ENCODE peak calls at places on chromosomes 4 and X, in ten cellular contexts. P is AG04449, W is psoas muscle, I is GM23248, E is MM.1S, U is mammary epithelial cell, S is upper lobe of right lung, V is lung, X is right cardiac atrium, Z is AG10803. L is an unnamed sample.

GRCh38 chrX:115147220-115147619 is 42.0 kb upstream of the RBMXL3 start:
- DNase-seq in P (no peak), W (no peak), I (peak), E (peak), U (peak), S (no peak), V (no peak), X (no peak), Z (peak), L (no peak)

GRCh38 chr4:4735870-4736269 is 123.6 kb upstream of the MSX1 start:
- DNase-seq in P (no peak), W (no peak), I (peak), E (no peak), U (no peak), S (no peak), V (no peak), X (no peak), Z (peak), L (no peak)

GRCh38 chrX:151870603-151871002 is 42.1 kb upstream of the MAGEA4 start:
- DNase-seq in P (peak), W (no peak), I (peak), E (no peak), U (peak), S (no peak), V (no peak), X (no peak), Z (peak), L (no peak)

GRCh38 chr4:40264995-40265909 is 68.4 kb downstream of the RHOH start:
- DNase-seq in P (no peak), W (no peak), I (no peak), E (peak), U (no peak), S (no peak), V (no peak), X (peak), Z (no peak), L (no peak)

GRCh38 chr4:111398906-111399330 is 746.3 kb upstream of the FAM241A start:
- DNase-seq in P (no peak), W (no peak), I (peak), E (no peak), U (no peak), S (no peak), V (no peak), X (no peak), Z (peak), L (no peak)

GRCh38 chr4:153651041-153651960 is 32.8 kb upstream of the TLR2 start:
- DNase-seq in P (no peak), W (peak), I (peak), E (no peak), U (peak), S (peak), V (peak), X (peak), Z (no peak), L (no peak)

GRCh38 chr4:11599044-11599443 is 170.3 kb upstream of the HS3ST1 start:
- DNase-seq in P (no peak), W (no peak), I (no peak), E (no peak), U (no peak), S (no peak), V (no peak), X (no peak), Z (no peak), L (no peak)

GRCh38 chrX:314049-314448 is 4.5 kb downstream of the GTPBP6 start:
- DNase-seq in P (no peak), W (peak), I (no peak), E (no peak), U (no peak), S (no peak), V (no peak), X (peak), Z (no peak), L (no peak)

GRCh38 chrX:39592776-39593175 is 505.0 kb downstream of the BCOR start:
- DNase-seq in P (no peak), W (no peak), I (peak), E (no peak), U (peak), S (no peak), V (no peak), X (no peak), Z (peak), L (no peak)

GRCh38 chr4:37977471-37978452 is 17.6 kb downstream of the PTTG2 start:
- DNase-seq in P (no peak), W (peak), I (peak), E (peak), U (peak), S (peak), V (peak), X (peak), Z (peak), L (no peak)

GRCh38 chr4:106062452-106062875 is 167.2 kb downstream of the NPNT start:
- DNase-seq in P (peak), W (no peak), I (peak), E (no peak), U (peak), S (no peak), V (no peak), X (no peak), Z (peak), L (no peak)

GRCh38 chr4:69600013-69600412 is 39.4 kb downstream of the UGT2A2 start:
- DNase-seq in P (no peak), W (no peak), I (no peak), E (no peak), U (no peak), S (no peak), V (no peak), X (no peak), Z (no peak), L (no peak)

GRCh38 chr4:156322592-156322991 is 368.9 kb upstream of the CTSO start:
- DNase-seq in P (peak), W (no peak), I (peak), E (no peak), U (peak), S (no peak), V (no peak), X (no peak), Z (peak), L (no peak)

GRCh38 chr4:173752610-173753009 is 222.6 kb upstream of the HAND2 start:
- DNase-seq in P (no peak), W (no peak), I (peak), E (peak), U (peak), S (no peak), V (no peak), X (no peak), Z (peak), L (no peak)

GRCh38 chr4:84971319-84971932 is 4.9 kb upstream of the WDFY3 start:
- DNase-seq in P (no peak), W (no peak), I (peak), E (peak), U (peak), S (no peak), V (no peak), X (no peak), Z (peak), L (no peak)

GRCh38 chr4:177190995-177191568 is 118.6 kb upstream of the NEIL3 start:
- DNase-seq in P (peak), W (no peak), I (peak), E (no peak), U (peak), S (no peak), V (no peak), X (no peak), Z (peak), L (no peak)

GRCh38 chr4:100848865-100849264 is 331.0 kb upstream of the EMCN start:
- DNase-seq in P (no peak), W (no peak), I (no peak), E (no peak), U (no peak), S (no peak), V (no peak), X (no peak), Z (no peak), L (no peak)

GRCh38 chr4:64539234-64539849 is 130.1 kb upstream of the TECRL start:
- DNase-seq in P (peak), W (no peak), I (peak), E (peak), U (peak), S (no peak), V (peak), X (no peak), Z (peak), L (no peak)

GRCh38 chrX:135893294-135893817 is at the start of the genes CT45A10 and SAGE1:
- DNase-seq in P (no peak), W (no peak), I (no peak), E (no peak), U (no peak), S (no peak), V (no peak), X (no peak), Z (no peak), L (no peak)

GRCh38 chr4:145619639-145619996 is 433 bp downstream of the MMAA start:
- DNase-seq in P (no peak), W (peak), I (peak), E (no peak), U (peak), S (no peak), V (peak), X (peak), Z (peak), L (no peak)

GRCh38 chr4:184510431-184510830 is 36.1 kb upstream of the IRF2 start:
- DNase-seq in P (no peak), W (no peak), I (no peak), E (no peak), U (no peak), S (no peak), V (no peak), X (no peak), Z (no peak), L (no peak)

GRCh38 chr4:24816797-24817196 is 21.4 kb downstream of the SOD3 start:
- DNase-seq in P (no peak), W (no peak), I (peak), E (no peak), U (no peak), S (no peak), V (no peak), X (no peak), Z (no peak), L (no peak)

GRCh38 chr4:185532795-185533324 is 2.4 kb downstream of the PDLIM3 start:
- DNase-seq in P (no peak), W (no peak), I (no peak), E (no peak), U (no peak), S (no peak), V (no peak), X (no peak), Z (no peak), L (no peak)
- H3K4me3 ChIP-seq in P (no peak), W (peak), I (no peak), E (no peak), U (no peak), S (no peak), V (no peak), X (peak), Z (no peak), L (peak)

DNA sequence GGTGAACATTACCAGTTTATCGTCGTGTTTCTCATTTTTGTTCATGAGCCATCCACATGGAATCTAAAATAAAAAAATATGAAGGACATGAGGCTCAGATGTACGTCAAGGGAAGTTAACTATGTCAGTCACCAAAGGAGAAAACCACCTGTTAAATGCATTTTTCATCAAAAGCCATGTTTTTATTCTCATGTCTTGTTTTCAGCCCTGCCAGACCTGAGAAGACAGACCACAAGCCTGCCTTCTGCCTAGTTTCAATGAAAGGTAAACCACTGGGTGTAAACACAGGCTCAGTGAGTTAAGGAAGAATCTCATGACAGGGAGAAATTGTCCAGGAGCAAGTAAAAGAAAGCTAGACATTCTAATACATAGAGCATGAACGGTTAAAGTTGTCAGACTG is 52.3 kb upstream of the TNIP3 start:
- DNase-seq in P (no peak), W (no peak), I (no peak), E (no peak), U (no peak), S (no peak), V (no peak), X (no peak), Z (no peak), L (no peak)
- H3K4me3 ChIP-seq in P (no peak), W (no peak), I (no peak), E (no peak), U (no peak), S (no peak), V (no peak), X (no peak), Z (no peak), L (no peak)

GRCh38 chrX:123728554-123728953 is 4.3 kb downstream of the THOC2 start:
- DNase-seq in P (no peak), W (no peak), I (no peak), E (no peak), U (no peak), S (no peak), V (no peak), X (no peak), Z (no peak), L (no peak)
- H3K4me3 ChIP-seq in P (no peak), W (no peak), I (peak), E (no peak), U (no peak), S (no peak), V (no peak), X (no peak), Z (no peak), L (no peak)

DNA sequence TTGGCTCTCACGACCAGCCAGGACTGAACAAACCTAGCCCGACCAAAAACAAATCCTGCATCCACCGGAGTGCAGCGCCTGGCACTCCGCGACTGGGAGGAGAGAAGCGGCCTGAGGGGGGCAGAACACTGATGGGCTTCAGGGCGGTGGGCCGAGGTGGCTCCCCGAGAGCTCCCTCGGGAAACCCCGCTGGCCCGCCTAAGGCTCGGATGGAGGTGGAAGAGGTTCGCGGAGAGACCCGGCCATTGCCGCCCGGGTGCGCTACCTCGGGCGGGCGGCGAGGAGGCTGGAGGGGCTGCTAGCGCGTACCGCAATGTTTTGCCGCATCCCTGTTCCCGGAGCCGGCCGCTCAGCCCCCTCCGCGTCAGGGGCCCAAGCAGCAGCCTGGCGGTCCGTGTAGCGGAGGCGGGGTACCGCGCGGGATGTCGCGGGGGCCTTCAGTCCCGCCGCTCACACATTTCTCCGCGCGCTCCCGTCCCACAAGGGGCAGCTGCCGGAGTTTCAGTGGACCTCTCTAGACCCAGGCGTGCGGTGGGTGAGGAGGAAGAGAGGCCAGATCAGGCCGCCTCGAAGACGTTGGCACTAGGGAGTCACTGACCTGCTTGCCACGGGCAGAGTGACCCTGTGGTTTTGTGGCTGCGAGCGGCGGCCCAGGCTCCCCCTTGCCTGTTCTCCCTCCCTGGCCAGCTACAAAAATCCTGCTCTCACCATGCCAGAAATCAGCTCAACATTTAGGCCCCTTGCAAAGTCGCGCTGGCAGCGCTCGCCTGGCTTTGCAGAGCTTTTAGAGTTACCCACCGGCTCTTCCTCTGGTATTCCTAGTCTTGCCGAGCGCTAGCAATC is 2.1 kb downstream of the SLITRK4 start:
- DNase-seq in P (no peak), W (no peak), I (no peak), E (no peak), U (no peak), S (no peak), V (no peak), X (peak), Z (no peak), L (no peak)
- H3K4me3 ChIP-seq in P (no peak), W (peak), I (no peak), E (no peak), U (no peak), S (peak), V (peak), X (peak), Z (no peak), L (peak)

GRCh38 chrX:64977051-64977450 is 801 bp upstream of the ZC4H2 start:
- DNase-seq in P (no peak), W (no peak), I (no peak), E (no peak), U (peak), S (no peak), V (no peak), X (no peak), Z (no peak), L (no peak)
- H3K4me3 ChIP-seq in P (no peak), W (peak), I (no peak), E (no peak), U (no peak), S (no peak), V (no peak), X (no peak), Z (no peak), L (no peak)

DNA sequence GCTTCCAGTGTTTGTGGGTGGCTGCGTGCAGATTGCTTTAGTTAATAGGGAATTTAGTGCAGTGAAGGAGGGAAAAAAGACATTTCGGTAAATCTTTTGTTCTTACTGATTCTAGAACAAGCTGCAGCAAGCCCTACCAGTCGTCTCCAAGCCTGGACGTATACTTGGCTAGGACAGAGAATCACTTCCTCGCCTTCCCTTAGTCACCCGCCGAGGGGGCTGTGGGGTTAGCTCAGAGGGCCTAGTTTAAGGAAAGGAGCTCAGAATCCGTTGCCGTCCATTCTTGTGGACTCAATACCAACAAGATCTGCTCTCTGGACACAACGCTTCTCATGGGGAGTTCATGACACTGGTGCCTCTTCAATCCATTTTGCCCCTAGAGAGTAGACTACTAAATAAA is 36.3 kb upstream of the FAT1 start:
- DNase-seq in P (no peak), W (no peak), I (no peak), E (no peak), U (no peak), S (no peak), V (no peak), X (no peak), Z (no peak), L (no peak)
- H3K4me3 ChIP-seq in P (no peak), W (no peak), I (no peak), E (no peak), U (no peak), S (no peak), V (no peak), X (no peak), Z (no peak), L (no peak)

L was measured in vagina.